ENCODE peak calls at places on chromosomes 1 and 21, in four cellular contexts. O, N, A and F are unnamed samples.

GRCh38 chr1:222109836-222110235 is 367.9 kb upstream of the DUSP10 start:
- DNase-seq in N (no peak), O (no peak), A (no peak), F (no peak)

GRCh38 chr1:116951175-116951935 is 41.6 kb downstream of the PTGFRN start:
- DNase-seq in O (no peak), A (no peak), N (no peak), F (no peak)

GRCh38 chr1:230280054-230280795 is 145.9 kb downstream of the PGBD5 start:
- DNase-seq in O (no peak), A (no peak), N (no peak), F (no peak)

GRCh38 chr1:28815533-28815932 is 3.6 kb downstream of the OPRD1 start:
- DNase-seq in O (no peak), N (no peak), A (no peak), F (no peak)

GRCh38 chr1:84856871-84857270 is 36.1 kb downstream of the LPAR3 start:
- DNase-seq in N (no peak), O (no peak), A (no peak), F (no peak)

GRCh38 chr1:12052008-12052573 is 11.0 kb upstream of the TNFRSF8 start:
- DNase-seq in N (peak; percentile 81), O (no peak), A (no peak), F (no peak)

GRCh38 chr1:53440633-53441032 is 18.6 kb upstream of the DMRTB1 start:
- DNase-seq in A (no peak), O (no peak), N (no peak), F (no peak)

GRCh38 chr1:169999357-169999756 is 75.1 kb downstream of the KIFAP3 start:
- DNase-seq in O (no peak), N (no peak), A (no peak), F (no peak)

GRCh38 chr21:36297938-36298572 is 21.9 kb upstream of the MORC3 start:
- DNase-seq in O (peak; percentile 92), A (peak; percentile 70), N (no peak), F (no peak)

GRCh38 chr21:34348890-34349519 is 14.8 kb upstream of the KCNE2 start:
- DNase-seq in N (peak; percentile 61), O (no peak), A (no peak), F (no peak)

GRCh38 chr1:1916882-1917281 is 1.8 kb downstream of the CALML6 start:
- DNase-seq in O (no peak), A (no peak), N (no peak), F (no peak)